ENCODE peak calls at places on chromosomes 2 and 18, in five cellular contexts. S is activated naive CD8-positive, alpha-beta T cell treated with anti-CD3 and anti-CD28 coated beads, Interleukin-2, amount 50 U/mL, for 24 hours; T is AG09309; V is iPS-NIHi11; Z is Right ventricle myocardium inferior. U is an unnamed sample.

GRCh38 chr2:199738723-199739412 is 112.1 kb downstream of the FTCDNL1 start:
- DNase-seq in T (peak; percentile 83), S (no peak), Z (no peak), V (no peak), U (no peak)

GRCh38 chr2:85053802-85054201 is 79.4 kb upstream of the TCF7L1 start:
- DNase-seq in V (no peak), Z (no peak), T (no peak), S (no peak), U (no peak)

GRCh38 chr2:105541189-105542050 is 142.6 kb upstream of the FHL2 start:
- DNase-seq in S (no peak), Z (no peak), T (no peak), V (no peak), U (no peak)

GRCh38 chr18:64936671-64937070 is 787.8 kb upstream of the LINC00305 start:
- DNase-seq in V (no peak), S (no peak), Z (no peak), T (no peak), U (no peak)

GRCh38 chr2:96092896-96093295 is 23.5 kb downstream of the ADRA2B start:
- DNase-seq in V (no peak), Z (no peak), S (no peak), T (no peak), U (no peak)

GRCh38 chr2:170298861-170299429 is 121.0 kb downstream of the MYO3B start:
- DNase-seq in T (no peak), V (no peak), S (no peak), Z (no peak), U (no peak)

GRCh38 chr2:9779572-9780264 is 63.6 kb upstream of the TAF1B start:
- DNase-seq in T (no peak), S (peak; percentile 46), V (no peak), Z (peak; percentile 9), U (peak; percentile 34)

GRCh38 chr2:15708865-15709820 is 117.5 kb downstream of the DDX1 start:
- DNase-seq in S (no peak), T (no peak), V (no peak), Z (no peak), U (no peak)

GRCh38 chr2:74703373-74703772 is 49.3 kb downstream of the SEMA4F start:
- DNase-seq in Z (no peak), V (no peak), T (no peak), S (no peak), U (peak; percentile 73)

GRCh38 chr2:212723226-212723625 is 184.6 kb upstream of the ERBB4 start:
- DNase-seq in T (peak; percentile 13), Z (no peak), S (no peak), V (no peak), U (no peak)

GRCh38 chr18:12944724-12945123 is 3.1 kb upstream of the SEH1L start:
- DNase-seq in S (no peak), Z (no peak), T (no peak), V (no peak), U (peak; percentile 79)

GRCh38 chr2:11495844-11496271 is 29.9 kb upstream of the E2F6 start:
- DNase-seq in T (no peak), Z (no peak), S (no peak), V (no peak), U (peak; percentile 18)

GRCh38 chr18:73446502-73446901 is 578.7 kb upstream of the NETO1 start:
- DNase-seq in V (no peak), S (no peak), T (no peak), Z (no peak), U (no peak)

GRCh38 chr2:130986890-130987493 is 106.3 kb downstream of the FAM168B start:
- DNase-seq in Z (no peak), V (no peak), S (no peak), T (no peak), U (no peak)

GRCh38 chr2:172545408-172546075 is 10.3 kb upstream of the PDK1 start:
- DNase-seq in S (no peak), T (no peak), V (no peak), Z (no peak), U (no peak)

GRCh38 chr2:46331099-46331766 is 34.0 kb downstream of the EPAS1 start:
- DNase-seq in Z (no peak), S (no peak), V (no peak), T (no peak), U (no peak)

GRCh38 chr2:118973542-118973951 is 31.6 kb downstream of the MARCO start:
- DNase-seq in V (no peak), Z (no peak), T (peak; percentile 13), S (no peak), U (peak; percentile 69)

GRCh38 chr2:29000481-29000880 is 19.4 kb downstream of the TOGARAM2 start:
- DNase-seq in T (no peak), S (peak; percentile 30), Z (peak; percentile 88), V (no peak), U (peak; percentile 44)

GRCh38 chr2:25165992-25166618 is 2.3 kb downstream of the POMC start:
- DNase-seq in Z (no peak), S (peak; percentile 64), T (no peak), V (peak; percentile 61), U (no peak)

GRCh38 chr2:3113122-3113521 is 264.5 kb downstream of the EIPR1 start:
- DNase-seq in T (no peak), Z (no peak), S (no peak), V (no peak), U (no peak)

GRCh38 chr2:113201496-113202304 is 27.9 kb downstream of the PSD4 start:
- DNase-seq in T (no peak), S (no peak), V (no peak), Z (no peak), U (no peak)

GRCh38 chr2:64101141-64101591 is 43.1 kb downstream of the PELI1 start:
- DNase-seq in Z (no peak), V (no peak), T (peak; percentile 34), S (no peak), U (no peak)

GRCh38 chr2:130807659-130808385 is 28.9 kb upstream of the ARHGEF4 start:
- DNase-seq in T (no peak), V (no peak), S (no peak), Z (no peak), U (no peak)

GRCh38 chr18:56511996-56512395 is 126.4 kb downstream of the TXNL1 start:
- DNase-seq in Z (no peak), T (no peak), V (no peak), S (no peak), U (no peak)

GRCh38 chr2:23419171-23420090 is 34.5 kb downstream of the KLHL29 start:
- DNase-seq in Z (no peak), S (no peak), V (no peak), T (no peak), U (no peak)

GRCh38 chr2:235776531-235776930 is 282.7 kb downstream of the AGAP1 start:
- DNase-seq in V (no peak), T (no peak), S (no peak), Z (no peak), U (no peak)

GRCh38 chr2:225177098-225177497 is 134.8 kb upstream of the DOCK10 start:
- DNase-seq in Z (no peak), V (no peak), T (peak; percentile 71), S (no peak), U (no peak)

GRCh38 chr2:191302459-191303155 is 57.4 kb downstream of the MYO1B start:
- DNase-seq in T (no peak), V (peak; percentile 19), Z (no peak), S (no peak), U (no peak)

GRCh38 chr18:8800445-8800844 is 95.1 kb downstream of the MTCL1 start:
- DNase-seq in V (no peak), S (no peak), T (peak; percentile 99), Z (no peak), U (no peak)

GRCh38 chr18:13696961-13697360 is 29.4 kb downstream of the FAM210A start:
- DNase-seq in V (no peak), Z (no peak), T (no peak), S (no peak), U (no peak)

GRCh38 chr18:79216176-79216575 is 147.0 kb downstream of the ATP9B start:
- DNase-seq in S (no peak), V (no peak), T (no peak), Z (no peak), U (no peak)

GRCh38 chr2:13676269-13676668 is 956.2 kb upstream of the LRATD1 start:
- DNase-seq in V (peak; percentile 3), S (no peak), T (no peak), Z (no peak), U (no peak)

GRCh38 chr18:11052800-11053199 is 96.6 kb downstream of the PIEZO2 start:
- DNase-seq in S (no peak), V (no peak), Z (no peak), T (no peak), U (no peak)

GRCh38 chr2:102294802-102295489 is 16.4 kb upstream of the IL1RL1 start:
- DNase-seq in S (no peak), T (no peak), V (no peak), Z (no peak), U (no peak)

GRCh38 chr18:32295604-32296003 is 105.8 kb downstream of the MEP1B start:
- DNase-seq in T (no peak), S (no peak), V (no peak), Z (no peak), U (no peak)

GRCh38 chr2:215832791-215833190 is 180.6 kb downstream of the MREG start:
- DNase-seq in V (no peak), Z (no peak), T (no peak), S (no peak), U (no peak)

U was measured in right cardiac atrium.